ENCODE peak calls at places on chromosomes 16 and 17, in four cellular contexts. S is CD8-positive, alpha-beta T cell; Y is lung; N is IMR-90. T is an unnamed sample.

GRCh38 chr17:48850792-48851325 is 20.0 kb downstream of the CALCOCO2 start:
- DNase-seq in S (no peak), Y (no peak), N (no peak), T (no peak)

GRCh38 chr16:29806641-29807425 is 504 bp downstream of the MAZ start:
- DNase-seq in S (peak; percentile 76), Y (no peak), N (no peak), T (no peak)

GRCh38 chr17:76547183-76547641 is 7.4 kb downstream of the PRCD start:
- DNase-seq in S (peak; percentile 79), Y (peak; percentile 54), N (peak; percentile 85), T (no peak)

GRCh38 chr17:79446347-79446746 is 164.5 kb downstream of the RBFOX3 start:
- DNase-seq in S (no peak), Y (no peak), N (no peak), T (no peak)

GRCh38 chr16:81143921-81144471 is 47.8 kb upstream of the GCSH start:
- DNase-seq in S (no peak), Y (no peak), N (no peak), T (no peak)

GRCh38 chr17:15123593-15124590 is 141.2 kb downstream of the PMP22 start:
- DNase-seq in S (no peak), Y (no peak), N (peak; percentile 76), T (no peak)

GRCh38 chr17:4560837-4561241 is 462 bp upstream of the GGT6 start:
- DNase-seq in S (no peak), Y (no peak), N (no peak), T (no peak)

GRCh38 chr17:2563543-2563942 is 29.9 kb upstream of the PAFAH1B1 start:
- DNase-seq in S (no peak), Y (no peak), N (no peak), T (no peak)

GRCh38 chr16:15671530-15672117 is 21.6 kb downstream of the NDE1 start:
- DNase-seq in S (no peak), Y (no peak), N (no peak), T (no peak)

GRCh38 chr16:57519796-57520360 is 16.5 kb downstream of the CCDC102A start:
- DNase-seq in S (peak; percentile 90), Y (peak; percentile 82), N (peak; percentile 52), T (no peak)

GRCh38 chr17:48472485-48473281 is 42.7 kb upstream of the SKAP1 start:
- DNase-seq in S (no peak), Y (no peak), N (peak; percentile 94), T (no peak)

GRCh38 chr17:9728564-9728963 is 62.8 kb downstream of the DHRS7C start:
- DNase-seq in S (no peak), Y (no peak), N (no peak), T (no peak)

GRCh38 chr16:70778901-70779309 is 22.1 kb downstream of the VAC14 start:
- DNase-seq in S (no peak), Y (peak; percentile 40), N (peak; percentile 92), T (no peak)

GRCh38 chr16:49121636-49122035 is 160.0 kb downstream of the CBLN1 start:
- DNase-seq in S (no peak), Y (no peak), N (no peak), T (no peak)

GRCh38 chr16:86122681-86123342 is 223.8 kb downstream of the IRF8 start:
- DNase-seq in S (peak; percentile 4), Y (no peak), N (no peak), T (no peak)

GRCh38 chr16:1244881-1245280 is 4.4 kb downstream of the TPSAB1 start:
- DNase-seq in S (no peak), Y (no peak), N (no peak), T (no peak)

GRCh38 chr17:35214631-35215273 is 20.6 kb upstream of the SLC35G3 start:
- DNase-seq in S (peak; percentile 74), Y (no peak), N (no peak), T (no peak)

GRCh38 chr17:55740515-55741352 is 10.1 kb upstream of the PCTP start:
- DNase-seq in S (no peak), Y (no peak), N (no peak), T (no peak)

GRCh38 chr16:80751167-80751566 is 53.2 kb downstream of the CDYL2 start:
- DNase-seq in S (no peak), Y (peak; percentile 32), N (peak; percentile 47), T (no peak)

GRCh38 chr17:78577296-78577695 is at the start of gene DNAH17:
- DNase-seq in S (no peak), Y (no peak), N (no peak), T (no peak)

GRCh38 chr17:81163051-81163695 is 2.1 kb upstream of the PVALEF start:
- DNase-seq in S (no peak), Y (no peak), N (no peak), T (no peak)

GRCh38 chr16:73065617-73066313 is 17.8 kb upstream of the ZFHX3 start:
- DNase-seq in S (no peak), Y (no peak), N (no peak), T (no peak)

GRCh38 chr17:43992641-43993040 is 11.8 kb upstream of the NAGS start:
- DNase-seq in S (no peak), Y (no peak), N (no peak), T (no peak)

GRCh38 chr17:13421581-13421980 is 180.1 kb downstream of the HS3ST3A1 start:
- DNase-seq in S (no peak), Y (no peak), N (no peak), T (no peak)

GRCh38 chr16:30491744-30492308 is 19.3 kb downstream of the ITGAL start:
- DNase-seq in S (no peak), Y (no peak), N (peak; percentile 83), T (no peak)

GRCh38 chr16:4015275-4015990 is 100.8 kb downstream of the ADCY9 start:
- DNase-seq in S (no peak), Y (no peak), N (no peak), T (no peak)

GRCh38 chr16:89316701-89317100 is 99.2 kb downstream of the ZNF778 start:
- DNase-seq in S (no peak), Y (no peak), N (no peak), T (no peak)

GRCh38 chr17:45719335-45720071 is 64.6 kb upstream of the CRHR1 start:
- DNase-seq in S (no peak), Y (no peak), N (peak; percentile 74), T (no peak)

GRCh38 chr16:86072328-86073102 is 173.6 kb downstream of the IRF8 start:
- DNase-seq in S (no peak), Y (peak; percentile 50), N (peak; percentile 86), T (peak; percentile 16)

GRCh38 chr17:78005452-78006171 is 47.1 kb downstream of the TNRC6C start:
- DNase-seq in S (no peak), Y (no peak), N (no peak), T (no peak)

GRCh38 chr16:87734644-87735043 is 31.1 kb downstream of the KLHDC4 start:
- DNase-seq in S (no peak), Y (no peak), N (no peak), T (no peak)

GRCh38 chr16:29315046-29315445 is 91.5 kb downstream of the NPIPB11 start:
- DNase-seq in S (no peak), Y (no peak), N (peak; percentile 31), T (no peak)

GRCh38 chr17:7716901-7717755 is at the start of gene DNAH2:
- DNase-seq in S (no peak), Y (peak; percentile 85), N (peak; percentile 90), T (no peak)

GRCh38 chr17:17582372-17582771 is 9.1 kb downstream of the PEMT start:
- DNase-seq in S (no peak), Y (no peak), N (no peak), T (no peak)

GRCh38 chr16:85483424-85483823 is 129.7 kb upstream of the GSE1 start:
- DNase-seq in S (no peak), Y (no peak), N (no peak), T (no peak)

GRCh38 chr16:11138026-11138768 is 117.8 kb downstream of the SOCS1 start:
- DNase-seq in S (no peak), Y (no peak), N (no peak), T (no peak)

GRCh38 chr16:11138769-11139623 is 117.0 kb downstream of the SOCS1 start:
- DNase-seq in S (no peak), Y (no peak), N (peak; percentile 44), T (no peak)

GRCh38 chr16:11134722-11135121 is 121.3 kb downstream of the SOCS1 start:
- DNase-seq in S (no peak), Y (no peak), N (no peak), T (no peak)

GRCh38 chr16:11135167-11135973 is 120.6 kb downstream of the SOCS1 start:
- DNase-seq in S (no peak), Y (no peak), N (peak; percentile 49), T (no peak)

GRCh38 chr16:11136600-11136999 is 119.4 kb downstream of the SOCS1 start:
- DNase-seq in S (no peak), Y (no peak), N (no peak), T (no peak)
- H3K4me3 ChIP-seq in S (no peak overlapping the region), Y (no peak overlapping the region), N (no peak overlapping the region), T (no peak overlapping the region)

DNA sequence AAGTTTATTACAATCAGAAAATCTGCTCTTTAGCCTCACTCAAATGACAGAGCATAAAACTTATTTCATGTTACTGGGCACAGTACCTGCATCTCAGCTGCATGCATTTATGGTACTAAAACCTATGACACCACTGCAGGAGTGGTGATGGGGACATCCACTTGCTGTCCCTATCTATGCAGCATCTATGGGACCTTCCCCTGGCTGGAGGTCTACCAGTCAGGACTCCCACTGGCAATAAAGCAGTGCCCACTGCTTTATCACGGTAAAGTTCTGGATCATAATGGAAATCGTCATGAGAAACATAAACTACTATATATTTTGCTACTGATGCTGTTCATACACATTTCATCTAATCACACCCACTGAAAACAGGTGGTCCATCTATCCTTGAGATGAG is 26.2 kb downstream of the NSMCE1 start:
- DNase-seq in S (no peak), Y (no peak), N (no peak), T (no peak)
- H3K4me3 ChIP-seq in S (no peak overlapping the region), Y (no peak overlapping the region), N (no peak overlapping the region), T (no peak overlapping the region)

DNA sequence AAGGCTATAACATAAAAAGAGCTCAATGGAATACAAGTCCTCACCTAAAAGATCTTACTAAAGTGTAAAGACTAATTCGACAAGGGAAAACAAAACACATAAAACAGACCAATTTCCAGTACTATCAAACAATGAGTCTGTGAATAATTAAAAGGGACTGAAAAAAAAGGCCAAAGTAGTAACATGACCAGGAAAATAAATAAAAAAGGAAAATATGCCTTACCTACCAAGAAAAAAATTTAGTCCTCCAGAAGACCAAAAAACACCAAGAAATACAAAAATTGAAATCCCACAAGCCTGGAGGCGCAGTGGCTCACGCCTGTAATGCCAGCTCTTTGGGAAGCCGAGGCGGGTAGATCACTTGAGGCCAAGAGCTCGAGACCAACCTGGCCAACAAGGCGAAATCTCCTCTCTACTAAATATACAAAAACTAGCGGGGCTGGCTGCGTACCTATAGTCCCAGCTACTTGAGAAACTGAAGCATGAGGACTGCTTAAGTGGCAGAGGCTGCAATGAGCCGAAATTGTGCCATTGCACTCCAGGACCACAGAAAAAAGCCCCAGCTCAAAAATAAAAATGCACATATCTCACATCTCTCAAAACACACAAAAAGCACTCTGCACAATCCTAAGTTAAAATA is 60.8 kb downstream of the TEX14 start:
- DNase-seq in S (peak; percentile 49), Y (peak; percentile 32), N (no peak), T (peak; percentile 90)
- H3K4me3 ChIP-seq in S (peak overlapping the region; percentile 48), Y (no peak overlapping the region), N (no peak overlapping the region), T (no peak overlapping the region)

GRCh38 chr17:29836643-29837042 is 93.4 kb downstream of the SSH2 start:
- DNase-seq in S (no peak), Y (no peak), N (peak; percentile 38), T (no peak)

GRCh38 chr17:29837531-29837930 is 92.5 kb downstream of the SSH2 start:
- DNase-seq in S (no peak), Y (no peak), N (no peak), T (no peak)

GRCh38 chr17:29833801-29834200 is 96.2 kb downstream of the SSH2 start:
- DNase-seq in S (no peak), Y (no peak), N (no peak), T (no peak)

GRCh38 chr17:29838961-29839360 is 91.1 kb downstream of the SSH2 start:
- DNase-seq in S (no peak), Y (no peak), N (peak; percentile 44), T (no peak)

GRCh38 chr17:29835438-29836351 is 94.3 kb downstream of the SSH2 start:
- DNase-seq in S (no peak), Y (peak; percentile 42), N (peak; percentile 73), T (no peak)
- H3K4me3 ChIP-seq in S (no peak overlapping the region), Y (no peak overlapping the region), N (no peak overlapping the region), T (no peak overlapping the region)

T was measured in GM12864.